ENCODE peak calls at places on chromosomes 3 and 15, in eight cellular contexts. J is NCI-H460; F is activated T-helper 2 cell treated with anti-CD3 and anti-CD28 coated beads, Interferon-gamma antibody, Interleukin-2, Interleukin-4, amounts not matched to agents 10 μg/mL and 5 μg/mL and 100 μg/mL, durations not matched to agents 14 hours and 24 hours and 36 hours; T is renal cortical epithelial cell; O is NCI-H1092; S is SW480; E is AG10803; W is neural crest cell. X is an unnamed sample.

GRCh38 chr3:130014526-130014925 is 40.0 kb downstream of the TRH start:
- DNase-seq in J (no peak), F (no peak), T (no peak), O (no peak), S (no peak), E (peak; percentile 89), W (no peak), X (no peak)

GRCh38 chr3:13709706-13710105 is 160.8 kb downstream of the FBLN2 start:
- DNase-seq in J (no peak), F (no peak), T (no peak), O (no peak), S (no peak), E (no peak), W (no peak), X (no peak)

GRCh38 chr15:70098461-70099166 is 897 bp upstream of the TLE3 start:
- DNase-seq in J (peak; percentile 15), F (peak; percentile 30), T (no peak), O (no peak), S (peak; percentile 78), E (no peak), W (peak; percentile 53), X (no peak)

GRCh38 chr3:15120986-15121385 is 22.0 kb upstream of the RBSN start:
- DNase-seq in J (no peak), F (no peak), T (no peak), O (peak; percentile 29), S (no peak), E (no peak), W (no peak), X (no peak)

GRCh38 chr15:40381818-40382529 is 547 bp upstream of the KNSTRN start:
- DNase-seq in J (no peak), F (no peak), T (no peak), O (no peak), S (no peak), E (no peak), W (no peak), X (no peak)

GRCh38 chr15:62641782-62642181 is 400.8 kb upstream of the TPM1 start:
- DNase-seq in J (no peak), F (no peak), T (no peak), O (no peak), S (no peak), E (no peak), W (no peak), X (no peak)

GRCh38 chr3:73602171-73602570 is 22.6 kb downstream of the PDZRN3 start:
- DNase-seq in J (no peak), F (no peak), T (no peak), O (no peak), S (no peak), E (peak; percentile 97), W (no peak), X (no peak)

GRCh38 chr3:63875510-63875909 is 11.8 kb downstream of the ATXN7 start:
- DNase-seq in J (no peak), F (no peak), T (no peak), O (no peak), S (no peak), E (no peak), W (no peak), X (no peak)

GRCh38 chr15:67140078-67140833 is 74.9 kb downstream of the SMAD3 start:
- DNase-seq in J (no peak), F (no peak), T (no peak), O (no peak), S (no peak), E (no peak), W (no peak), X (no peak)

GRCh38 chr3:36650271-36650671 is 114.1 kb downstream of the DCLK3 start:
- DNase-seq in J (no peak), F (no peak), T (no peak), O (no peak), S (no peak), E (peak; percentile 61), W (no peak), X (no peak)

GRCh38 chr3:175287361-175287963 is 428.3 kb downstream of the NAALADL2 start:
- DNase-seq in J (no peak), F (no peak), T (no peak), O (no peak), S (no peak), E (no peak), W (no peak), X (no peak)

GRCh38 chr15:51672100-51672731 is 9.1 kb upstream of the SCG3 start:
- DNase-seq in J (no peak), F (no peak), T (no peak), O (no peak), S (no peak), E (no peak), W (no peak), X (no peak)

GRCh38 chr3:40310690-40311089 is 1.2 kb downstream of the EIF1B start:
- DNase-seq in J (no peak), F (no peak), T (no peak), O (no peak), S (peak; percentile 18), E (peak; percentile 57), W (no peak), X (no peak)

X was measured in activated T-helper 1 cell treated with anti-CD3 and anti-CD28 coated beads, Interleukin-12 subunit alpha, Interleukin-12 subunit beta, Interleukin-2, Interleukin-4 antibody, amounts not matched to agents 30 ng/mL and 10 ng/mL and 1 ng/mL, durations not matched to agents 14 hours and 24 hours and 36 hours.